ENCODE peak calls at places on chromosomes 6 and 20, in six cellular contexts. B is SK-N-SH, V is Panc1, X is breast epithelium, I is HCT116, F is spleen. Y is an unnamed sample. For H3K4me1, the result is how much of the 10 kb centered on the place peaks cover.

GRCh38 chr20:56828402-56828801 is 199.3 kb downstream of the TFAP2C start:
- DNase-seq in F (no peak), X (no peak), I (no peak), B (no peak), V (no peak), Y (no peak)

GRCh38 chr20:34532320-34532719 is 16.1 kb downstream of the DYNLRB1 start:
- DNase-seq in F (peak), I (no peak), B (no peak), V (no peak), X (no peak), Y (no peak)

GRCh38 chr20:37524859-37525708 is 2.6 kb downstream of the BLCAP start:
- DNase-seq in I (no peak), B (no peak), X (peak), V (no peak), F (peak), Y (peak)

GRCh38 chr20:12241065-12241464 is 323.4 kb downstream of the BTBD3 start:
- DNase-seq in B (no peak), X (no peak), I (no peak), V (no peak), F (no peak), Y (no peak)

GRCh38 chr20:25738198-25738597 is 41.5 kb upstream of the ZNF337 start:
- DNase-seq in V (no peak), F (no peak), X (no peak), I (no peak), B (no peak), Y (no peak)

GRCh38 chr6:30935018-30935417 is 3.0 kb upstream of the SFTA2 start:
- DNase-seq in I (no peak), X (no peak), F (no peak), V (no peak), B (no peak), Y (no peak)

GRCh38 chr6:167826230-167827061 is at the start of gene AFDN:
- DNase-seq in B (peak), X (peak), I (no peak), V (no peak), F (peak), Y (peak)

GRCh38 chr6:144585217-144585814 is 300.2 kb downstream of the UTRN start:
- DNase-seq in V (peak), I (peak), F (no peak), B (peak), X (no peak), Y (no peak)

GRCh38 chr20:47792021-47792618 is 6.8 kb upstream of the SULF2 start:
- DNase-seq in X (peak), I (no peak), V (no peak), F (no peak), B (no peak), Y (no peak)

GRCh38 chr20:3651204-3651970 is 11.8 kb downstream of the GFRA4 start:
- DNase-seq in B (no peak), V (no peak), F (no peak), I (no peak), X (no peak), Y (peak)

GRCh38 chr6:151107897-151108427 is 131.8 kb upstream of the AKAP12 start:
- DNase-seq in V (no peak), I (no peak), F (no peak), X (no peak), B (no peak), Y (no peak)

GRCh38 chr6:137291441-137291840 is 72.3 kb upstream of the IFNGR1 start:
- DNase-seq in V (no peak), X (peak), B (no peak), F (no peak), I (no peak), Y (no peak)

GRCh38 chr6:53436904-53437303 is 88.2 kb upstream of the ELOVL5 start:
- DNase-seq in B (no peak), X (no peak), V (no peak), F (no peak), I (no peak), Y (no peak)

GRCh38 chr6:53439556-53439955 is 90.8 kb upstream of the ELOVL5 start:
- DNase-seq in X (no peak), I (no peak), F (no peak), B (no peak), V (no peak), Y (no peak)

GRCh38 chr6:53441035-53441493 is 92.3 kb upstream of the ELOVL5 start:
- DNase-seq in B (no peak), F (no peak), X (no peak), V (no peak), I (no peak), Y (no peak)

GRCh38 chr6:53440331-53440730 is 91.6 kb upstream of the ELOVL5 start:
- DNase-seq in F (no peak), X (no peak), V (no peak), I (no peak), B (no peak), Y (no peak)

DNA sequence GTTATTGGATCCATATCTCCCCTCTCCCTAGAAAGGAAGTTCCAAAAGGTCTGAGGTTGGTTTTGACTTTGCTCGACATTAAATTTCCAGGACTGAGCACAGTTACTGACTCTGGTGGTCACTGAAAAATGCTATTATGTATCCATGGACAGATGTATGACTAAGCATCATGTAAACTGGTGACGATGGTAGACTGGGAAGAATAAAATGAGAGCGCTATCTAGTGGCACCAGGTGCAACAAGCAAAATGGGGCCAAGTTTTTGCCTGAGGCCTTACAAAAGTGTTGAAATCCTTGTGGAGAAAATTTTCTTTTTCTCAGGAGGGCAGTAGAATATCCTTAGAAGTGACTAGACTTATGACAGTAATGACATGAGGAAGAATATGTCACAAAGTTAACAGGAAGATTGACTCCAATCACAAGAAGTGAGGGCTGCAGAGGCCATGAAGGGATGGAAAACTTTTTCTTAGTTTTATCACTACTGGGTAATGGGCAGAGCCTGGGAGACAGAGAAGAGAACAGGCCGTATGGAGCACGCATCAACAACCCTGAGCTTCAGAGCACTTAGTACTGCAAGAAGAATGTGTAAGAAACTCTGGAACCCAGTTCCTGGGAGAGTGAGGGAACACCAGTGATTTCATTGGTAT is 88.9 kb upstream of the ELOVL5 start:
- DNase-seq in V (peak), I (peak), B (peak), X (no peak), F (no peak), Y (no peak)
- TF ChIP-seq POLR2AphosphoS5 in V (no peak), I (no peak), B (no peak), X (peak), F (no peak), Y (no peak)

GRCh38 chr20:20317195-20318113 is 50.5 kb upstream of the INSM1 start:
- DNase-seq in F (no peak), I (no peak), B (no peak), X (no peak), V (no peak), Y (no peak)
- TF ChIP-seq CTCF in F (no peak), I (no peak), B (no peak), X (no peak), V (no peak), Y (no peak)

DNA sequence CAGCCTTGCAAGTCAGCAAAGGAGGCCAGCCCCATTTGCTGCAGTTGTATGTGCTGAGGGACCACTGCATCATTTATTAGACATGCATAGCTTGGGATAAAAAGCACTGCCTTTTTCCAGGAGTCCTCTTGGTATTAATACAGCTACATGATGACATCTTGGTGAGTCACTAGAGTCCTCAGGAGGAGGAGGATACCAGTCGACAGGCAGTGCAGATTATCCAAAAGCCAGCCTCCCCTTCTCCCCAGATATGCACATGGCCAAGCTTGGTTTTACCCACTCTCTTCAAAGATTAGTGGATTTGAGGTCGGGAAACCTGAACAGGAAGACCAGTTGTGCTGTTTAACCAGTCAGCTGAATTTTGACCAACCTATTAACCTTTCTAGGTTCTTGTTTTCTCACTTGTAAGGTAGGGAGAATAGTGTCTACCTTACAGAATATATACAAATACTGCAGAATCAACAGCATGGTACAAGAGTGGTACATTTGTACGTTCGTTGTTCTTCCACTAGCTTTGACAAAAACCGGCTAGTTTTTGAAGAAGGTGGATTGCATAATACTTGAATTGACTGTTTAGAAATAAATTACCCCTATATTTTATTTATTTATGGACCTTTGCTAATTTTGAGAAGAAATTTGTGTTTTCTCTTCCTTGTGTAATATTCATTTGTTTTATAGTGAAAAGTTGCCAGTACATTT is 31.9 kb downstream of the VAPB start:
- DNase-seq in V (no peak), X (no peak), F (no peak), B (no peak), I (peak), Y (no peak)
- H3K4me1 ChIP-seq in V (under half), X (under half), F (under half), B (under half), I (under half), Y (under half)

DNA sequence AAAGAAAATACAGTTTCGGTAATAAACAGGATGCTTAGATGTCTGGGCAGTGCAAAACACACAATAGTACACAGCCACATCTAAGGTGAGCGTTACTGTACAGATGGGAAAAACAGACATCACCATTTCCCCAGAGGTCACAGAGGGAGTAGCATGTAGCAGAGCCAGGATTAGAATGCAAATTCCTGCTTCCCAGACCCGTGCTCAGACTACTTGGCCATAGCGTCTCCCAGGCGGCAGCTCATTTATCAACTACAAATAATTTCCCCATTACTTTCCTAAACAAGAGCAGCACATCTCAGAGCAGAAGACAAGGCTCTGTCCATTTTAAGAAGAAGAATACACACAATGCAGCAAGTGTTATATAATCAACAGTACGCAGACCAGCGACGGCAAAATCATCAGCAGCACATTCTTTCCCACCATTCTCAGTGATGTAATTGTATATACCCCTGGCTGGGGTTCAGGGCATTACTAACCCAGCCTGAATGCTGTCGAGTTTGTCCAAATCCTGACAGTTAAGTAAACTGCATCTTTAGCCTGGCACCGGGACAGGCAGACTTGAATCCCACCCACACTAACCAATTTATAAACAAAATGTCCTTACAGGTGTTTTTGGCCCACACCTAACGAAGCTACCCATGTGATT is 61.9 kb downstream of the CNKSR3 start:
- DNase-seq in F (no peak), B (peak), I (no peak), V (no peak), X (no peak), Y (no peak)
- TF ChIP-seq POLR2AphosphoS5 in F (no peak), B (no peak), I (no peak), V (no peak), X (no peak), Y (peak)